ENCODE peak calls at places on chromosomes 6 and 20, in eight cellular contexts. One of them, this sample, is unnamed.

GRCh38 chr6:19723533-19723932 is 113.6 kb upstream of the ID4 start:
- DNase-seq in colonic mucosa: no peak
- DNase-seq in DND-41: no peak
- DNase-seq in neuronal stem cell: no peak
- DNase-seq in mesenchymal stem cell: peak; percentile 76
- DNase-seq in A549: peak; percentile 36
- DNase-seq in pancreas: no peak
- DNase-seq in neural progenitor cell: no peak
- DNase-seq in this sample: peak; percentile 91

GRCh38 chr6:43173496-43174262 is 2.6 kb downstream of the SRF start:
- DNase-seq in neuronal stem cell: no peak
- DNase-seq in DND-41: no peak
- DNase-seq in neural progenitor cell: peak; percentile 18
- DNase-seq in pancreas: no peak
- DNase-seq in colonic mucosa: peak; percentile 28
- DNase-seq in A549: no peak
- DNase-seq in mesenchymal stem cell: peak; percentile 25
- DNase-seq in this sample: no peak

GRCh38 chr6:63272397-63272796 is 47.4 kb downstream of the LGSN start:
- DNase-seq in neural progenitor cell: peak; percentile 46
- DNase-seq in neuronal stem cell: no peak
- DNase-seq in mesenchymal stem cell: peak; percentile 43
- DNase-seq in A549: peak; percentile 30
- DNase-seq in colonic mucosa: no peak
- DNase-seq in DND-41: no peak
- DNase-seq in pancreas: no peak
- DNase-seq in this sample: peak; percentile 46

GRCh38 chr6:35892482-35892881 is 28.4 kb downstream of the SRPK1 start:
- DNase-seq in neuronal stem cell: no peak
- DNase-seq in neural progenitor cell: no peak
- DNase-seq in colonic mucosa: no peak
- DNase-seq in A549: no peak
- DNase-seq in pancreas: no peak
- DNase-seq in mesenchymal stem cell: no peak
- DNase-seq in DND-41: no peak
- DNase-seq in this sample: no peak

GRCh38 chr20:50588034-50588736 is 78.0 kb downstream of the PTPN1 start:
- DNase-seq in mesenchymal stem cell: peak; percentile 68
- DNase-seq in A549: peak; percentile 72
- DNase-seq in neuronal stem cell: peak; percentile 40
- DNase-seq in neural progenitor cell: peak; percentile 77
- DNase-seq in colonic mucosa: peak; percentile 82
- DNase-seq in pancreas: peak; percentile 77
- DNase-seq in DND-41: peak; percentile 77
- DNase-seq in this sample: peak; percentile 76

GRCh38 chr6:135270676-135271536 is 89.8 kb downstream of the MYB start:
- DNase-seq in pancreas: peak; percentile 42
- DNase-seq in mesenchymal stem cell: no peak
- DNase-seq in neural progenitor cell: no peak
- DNase-seq in A549: no peak
- DNase-seq in neuronal stem cell: no peak
- DNase-seq in DND-41: no peak
- DNase-seq in colonic mucosa: peak; percentile 86
- DNase-seq in this sample: no peak

GRCh38 chr6:62891065-62891647 is 320.1 kb upstream of the FKBP1C start:
- DNase-seq in pancreas: no peak
- DNase-seq in DND-41: no peak
- DNase-seq in A549: peak; percentile 12
- DNase-seq in neuronal stem cell: peak; percentile 8
- DNase-seq in colonic mucosa: no peak
- DNase-seq in mesenchymal stem cell: peak; percentile 4
- DNase-seq in neural progenitor cell: peak; percentile 24
- DNase-seq in this sample: peak; percentile 27

GRCh38 chr6:170038251-170038650 is 252.6 kb downstream of the DLL1 start:
- DNase-seq in DND-41: no peak
- DNase-seq in pancreas: no peak
- DNase-seq in colonic mucosa: no peak
- DNase-seq in A549: no peak
- DNase-seq in mesenchymal stem cell: peak; percentile 66
- DNase-seq in neuronal stem cell: no peak
- DNase-seq in neural progenitor cell: no peak
- DNase-seq in this sample: no peak

GRCh38 chr6:142413111-142413510 is 111.3 kb downstream of the ADGRG6 start:
- DNase-seq in A549: no peak
- DNase-seq in DND-41: no peak
- DNase-seq in neuronal stem cell: no peak
- DNase-seq in pancreas: no peak
- DNase-seq in colonic mucosa: no peak
- DNase-seq in neural progenitor cell: no peak
- DNase-seq in mesenchymal stem cell: no peak
- DNase-seq in this sample: peak; percentile 54

GRCh38 chr6:44028767-44029166 is 98.5 kb downstream of the MRPL14 start:
- DNase-seq in A549: no peak
- DNase-seq in neuronal stem cell: no peak
- DNase-seq in colonic mucosa: no peak
- DNase-seq in mesenchymal stem cell: no peak
- DNase-seq in neural progenitor cell: no peak
- DNase-seq in pancreas: no peak
- DNase-seq in DND-41: no peak
- DNase-seq in this sample: peak; percentile 42

GRCh38 chr20:16953858-16954257 is 205.7 kb downstream of the OTOR start:
- DNase-seq in DND-41: no peak
- DNase-seq in pancreas: no peak
- DNase-seq in neural progenitor cell: no peak
- DNase-seq in mesenchymal stem cell: no peak
- DNase-seq in colonic mucosa: no peak
- DNase-seq in A549: no peak
- DNase-seq in neuronal stem cell: no peak
- DNase-seq in this sample: no peak
- H3K27ac ChIP-seq in DND-41: no peak overlapping the region
- H3K27ac ChIP-seq in pancreas: no peak overlapping the region
- H3K27ac ChIP-seq in neural progenitor cell: no peak overlapping the region
- H3K27ac ChIP-seq in mesenchymal stem cell: no peak overlapping the region
- H3K27ac ChIP-seq in colonic mucosa: no peak overlapping the region
- H3K27ac ChIP-seq in A549: no peak overlapping the region
- H3K27ac ChIP-seq in neuronal stem cell: no peak overlapping the region
- H3K27ac ChIP-seq in this sample: no peak overlapping the region

GRCh38 chr20:1912646-1913045 is 17.4 kb downstream of the SIRPA start:
- DNase-seq in DND-41: no peak
- DNase-seq in neural progenitor cell: no peak
- DNase-seq in A549: no peak
- DNase-seq in neuronal stem cell: no peak
- DNase-seq in pancreas: no peak
- DNase-seq in mesenchymal stem cell: no peak
- DNase-seq in colonic mucosa: no peak
- DNase-seq in this sample: no peak
- H3K27ac ChIP-seq in DND-41: no peak overlapping the region
- H3K27ac ChIP-seq in neural progenitor cell: no peak overlapping the region
- H3K27ac ChIP-seq in A549: no peak overlapping the region
- H3K27ac ChIP-seq in neuronal stem cell: no peak overlapping the region
- H3K27ac ChIP-seq in pancreas: no peak overlapping the region
- H3K27ac ChIP-seq in mesenchymal stem cell: peak overlapping the region; percentile 1
- H3K27ac ChIP-seq in colonic mucosa: no peak overlapping the region
- H3K27ac ChIP-seq in this sample: no peak overlapping the region

DNA sequence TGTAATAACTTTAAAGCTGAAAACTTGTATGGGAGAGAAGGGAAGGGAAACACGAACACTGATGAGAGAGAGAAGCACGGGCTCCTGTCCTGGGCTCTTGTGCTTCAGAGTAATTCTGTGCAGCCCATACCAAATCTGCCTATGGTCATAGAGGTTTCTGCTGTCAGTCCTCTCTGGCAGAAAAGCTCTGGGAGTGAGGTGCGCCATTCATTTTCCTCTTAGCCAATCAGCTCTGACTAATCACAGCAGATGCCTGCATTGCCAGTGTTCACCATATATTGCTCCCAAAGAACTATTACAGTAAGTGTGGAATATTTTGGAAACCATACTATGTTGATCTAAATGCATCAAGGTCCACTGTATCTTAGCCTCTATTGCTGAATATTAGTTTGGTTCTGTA is 38.1 kb downstream of the DCBLD1 start:
- DNase-seq in A549: no peak
- DNase-seq in pancreas: no peak
- DNase-seq in neuronal stem cell: no peak
- DNase-seq in neural progenitor cell: no peak
- DNase-seq in DND-41: no peak
- DNase-seq in colonic mucosa: no peak
- DNase-seq in mesenchymal stem cell: no peak
- DNase-seq in this sample: no peak
- H3K27ac ChIP-seq in A549: peak overlapping the region; percentile 90
- H3K27ac ChIP-seq in pancreas: no peak overlapping the region
- H3K27ac ChIP-seq in neuronal stem cell: no peak overlapping the region
- H3K27ac ChIP-seq in neural progenitor cell: no peak overlapping the region
- H3K27ac ChIP-seq in DND-41: no peak overlapping the region
- H3K27ac ChIP-seq in colonic mucosa: no peak overlapping the region
- H3K27ac ChIP-seq in mesenchymal stem cell: no peak overlapping the region
- H3K27ac ChIP-seq in this sample: no peak overlapping the region

GRCh38 chr6:16504608-16505007 is 256.7 kb downstream of the ATXN1 start:
- DNase-seq in DND-41: no peak
- DNase-seq in colonic mucosa: no peak
- DNase-seq in neural progenitor cell: no peak
- DNase-seq in A549: no peak
- DNase-seq in pancreas: no peak
- DNase-seq in mesenchymal stem cell: no peak
- DNase-seq in neuronal stem cell: no peak
- DNase-seq in this sample: no peak

GRCh38 chr6:16503241-16503775 is 258.0 kb downstream of the ATXN1 start:
- DNase-seq in DND-41: no peak
- DNase-seq in A549: no peak
- DNase-seq in neural progenitor cell: no peak
- DNase-seq in colonic mucosa: no peak
- DNase-seq in mesenchymal stem cell: no peak
- DNase-seq in pancreas: no peak
- DNase-seq in neuronal stem cell: no peak
- DNase-seq in this sample: no peak

GRCh38 chr6:16503919-16504554 is 257.2 kb downstream of the ATXN1 start:
- DNase-seq in colonic mucosa: no peak
- DNase-seq in DND-41: peak; percentile 8
- DNase-seq in mesenchymal stem cell: no peak
- DNase-seq in neural progenitor cell: no peak
- DNase-seq in pancreas: no peak
- DNase-seq in neuronal stem cell: no peak
- DNase-seq in A549: no peak
- DNase-seq in this sample: no peak

GRCh38 chr6:16508959-16509358 is 252.3 kb downstream of the ATXN1 start:
- DNase-seq in mesenchymal stem cell: no peak
- DNase-seq in DND-41: no peak
- DNase-seq in colonic mucosa: no peak
- DNase-seq in pancreas: no peak
- DNase-seq in neural progenitor cell: no peak
- DNase-seq in neuronal stem cell: no peak
- DNase-seq in A549: no peak
- DNase-seq in this sample: no peak

DNA sequence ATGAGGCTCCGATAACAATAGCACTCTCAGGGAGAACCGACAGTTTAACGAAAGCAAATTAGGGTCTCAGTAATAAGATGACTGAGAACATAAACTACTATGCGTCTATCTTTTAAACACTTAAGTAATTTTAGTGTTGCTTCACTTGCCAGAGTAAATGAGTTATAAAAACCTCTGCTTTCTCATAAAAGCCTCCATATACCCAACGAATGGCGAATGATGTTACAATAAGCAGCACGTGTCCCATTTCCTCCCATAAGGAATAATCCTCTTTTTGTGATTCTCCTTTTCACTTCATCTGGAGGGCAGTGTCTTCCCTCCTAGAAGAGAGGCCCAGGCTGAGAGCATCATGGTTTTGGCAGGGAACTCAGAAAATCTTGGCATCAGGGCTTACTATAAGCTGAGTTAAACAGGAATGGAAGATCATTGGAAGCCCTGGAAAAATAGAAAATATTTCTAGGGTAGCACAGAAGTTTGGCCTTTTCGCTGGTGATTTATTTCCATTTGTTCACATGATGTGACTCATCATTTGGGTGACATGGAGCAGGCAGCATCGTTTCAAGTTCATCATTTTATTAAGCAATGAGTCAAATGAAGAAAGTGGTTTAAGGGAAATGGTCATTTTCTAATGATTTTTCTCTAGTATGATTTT is 255.4 kb downstream of the ATXN1 start:
- DNase-seq in mesenchymal stem cell: peak; percentile 33
- DNase-seq in A549: no peak
- DNase-seq in DND-41: no peak
- DNase-seq in neuronal stem cell: no peak
- DNase-seq in pancreas: no peak
- DNase-seq in colonic mucosa: no peak
- DNase-seq in neural progenitor cell: no peak
- DNase-seq in this sample: peak; percentile 75
- H3K27ac ChIP-seq in mesenchymal stem cell: no peak overlapping the region
- H3K27ac ChIP-seq in A549: no peak overlapping the region
- H3K27ac ChIP-seq in DND-41: no peak overlapping the region
- H3K27ac ChIP-seq in neuronal stem cell: no peak overlapping the region
- H3K27ac ChIP-seq in pancreas: no peak overlapping the region
- H3K27ac ChIP-seq in colonic mucosa: peak overlapping the region; percentile 1
- H3K27ac ChIP-seq in neural progenitor cell: no peak overlapping the region
- H3K27ac ChIP-seq in this sample: peak overlapping the region; percentile 38

GRCh38 chr6:17845598-17845997 is 138.9 kb upstream of the NUP153 start:
- DNase-seq in neuronal stem cell: no peak
- DNase-seq in mesenchymal stem cell: no peak
- DNase-seq in neural progenitor cell: peak; percentile 15
- DNase-seq in DND-41: no peak
- DNase-seq in colonic mucosa: no peak
- DNase-seq in A549: no peak
- DNase-seq in pancreas: no peak
- DNase-seq in this sample: no peak
- H3K27ac ChIP-seq in neuronal stem cell: no peak overlapping the region
- H3K27ac ChIP-seq in mesenchymal stem cell: no peak overlapping the region
- H3K27ac ChIP-seq in neural progenitor cell: peak overlapping the region; percentile 51
- H3K27ac ChIP-seq in DND-41: no peak overlapping the region
- H3K27ac ChIP-seq in colonic mucosa: no peak overlapping the region
- H3K27ac ChIP-seq in A549: no peak overlapping the region
- H3K27ac ChIP-seq in pancreas: no peak overlapping the region
- H3K27ac ChIP-seq in this sample: no peak overlapping the region